ENCODE peak calls at places on chromosomes 16 and 17, in six cellular contexts. D is stomach, G is cardiac fibroblast, E is bronchial epithelial cell, O is OCI-LY7, C is coronary artery. U is an unnamed sample.

GRCh38 chr17:7351665-7352558 is at the start of gene KCTD11:
- DNase-seq in O (peak), D (peak), C (peak), G (peak), E (peak), U (peak)

GRCh38 chr16:27828671-27829070 is 234.8 kb downstream of the GSG1L start:
- DNase-seq in O (no peak), E (no peak), C (no peak), G (no peak), D (no peak), U (no peak)

GRCh38 chr16:52569296-52569695 is 22.4 kb upstream of the TOX3 start:
- DNase-seq in E (no peak), G (no peak), C (no peak), O (no peak), D (peak), U (no peak)

GRCh38 chr17:19800571-19800970 is 52.5 kb upstream of the ALDH3A1 start:
- DNase-seq in G (no peak), O (peak), C (no peak), E (no peak), D (no peak), U (no peak)

GRCh38 chr16:13982446-13982845 is 62.5 kb downstream of the ERCC4 start:
- DNase-seq in E (no peak), G (peak), D (no peak), O (no peak), C (no peak), U (no peak)

GRCh38 chr17:81345211-81346089 is 49.8 kb upstream of the BAHCC1 start:
- DNase-seq in D (peak), E (peak), G (peak), O (peak), C (peak), U (peak)

GRCh38 chr17:41413353-41413752 is 11.0 kb downstream of the KRT37 start:
- DNase-seq in D (no peak), G (no peak), C (no peak), E (no peak), O (no peak), U (no peak)

GRCh38 chr16:31880322-31880979 is 6.8 kb downstream of the ZNF267 start:
- DNase-seq in C (no peak), E (peak), O (no peak), D (no peak), G (peak), U (no peak)

GRCh38 chr17:67992541-67993152 is 3.6 kb downstream of the C17orf58 start:
- DNase-seq in C (no peak), O (peak), E (no peak), G (no peak), D (no peak), U (peak)

GRCh38 chr17:12070561-12070960 is 49.9 kb downstream of the MAP2K4 start:
- DNase-seq in O (no peak), E (peak), C (no peak), D (no peak), G (peak), U (no peak)

GRCh38 chr17:2191785-2192184 is 111.8 kb downstream of the SMG6 start:
- DNase-seq in C (no peak), D (no peak), O (no peak), G (peak), E (no peak), U (no peak)

GRCh38 chr16:58661199-58661830 is 23.3 kb downstream of the SLC38A7 start:
- DNase-seq in O (peak), D (peak), G (peak), E (peak), C (no peak), U (peak)

GRCh38 chr17:49576906-49577650 is 1.4 kb downstream of the NXPH3 start:
- DNase-seq in O (no peak), D (no peak), G (no peak), E (no peak), C (peak), U (no peak)

GRCh38 chr17:82779541-82779940 is 27.7 kb downstream of the TBCD start:
- DNase-seq in C (no peak), G (no peak), O (no peak), E (no peak), D (no peak), U (no peak)

GRCh38 chr17:13311301-13311700 is 290.4 kb downstream of the HS3ST3A1 start:
- DNase-seq in O (no peak), C (no peak), G (peak), D (no peak), E (no peak), U (no peak)

GRCh38 chr17:33671493-33671892 is 378.4 kb upstream of the ASIC2 start:
- DNase-seq in G (no peak), O (no peak), C (no peak), E (no peak), D (no peak), U (no peak)

GRCh38 chr16:8924214-8924613 is 39.5 kb downstream of the USP7 start:
- DNase-seq in C (no peak), E (no peak), O (no peak), G (no peak), D (peak), U (peak)

GRCh38 chr16:30112197-30113030 is 923 bp downstream of the GDPD3 start:
- DNase-seq in G (peak), C (no peak), E (no peak), O (peak), D (peak), U (peak)

DNA sequence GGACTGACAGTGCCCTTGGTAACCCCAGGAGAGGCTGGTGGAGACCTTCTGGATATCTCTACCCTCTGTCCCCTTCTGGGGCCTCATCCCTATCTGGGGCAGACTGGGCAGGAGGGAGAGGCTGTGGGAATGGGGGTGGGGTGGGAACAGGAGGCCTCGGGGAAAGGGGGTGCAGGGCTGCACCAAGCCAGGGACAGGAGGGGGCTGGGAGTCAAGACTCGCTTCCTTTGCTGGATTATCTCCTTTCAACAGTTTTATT is 24.8 kb downstream of the G6PC3 start:
- DNase-seq in D (no peak), G (no peak), E (no peak), O (no peak), C (no peak), U (no peak)
- H3K4me3 ChIP-seq in D (no peak), G (no peak), E (no peak), O (no peak), C (peak), U (no peak)

DNA sequence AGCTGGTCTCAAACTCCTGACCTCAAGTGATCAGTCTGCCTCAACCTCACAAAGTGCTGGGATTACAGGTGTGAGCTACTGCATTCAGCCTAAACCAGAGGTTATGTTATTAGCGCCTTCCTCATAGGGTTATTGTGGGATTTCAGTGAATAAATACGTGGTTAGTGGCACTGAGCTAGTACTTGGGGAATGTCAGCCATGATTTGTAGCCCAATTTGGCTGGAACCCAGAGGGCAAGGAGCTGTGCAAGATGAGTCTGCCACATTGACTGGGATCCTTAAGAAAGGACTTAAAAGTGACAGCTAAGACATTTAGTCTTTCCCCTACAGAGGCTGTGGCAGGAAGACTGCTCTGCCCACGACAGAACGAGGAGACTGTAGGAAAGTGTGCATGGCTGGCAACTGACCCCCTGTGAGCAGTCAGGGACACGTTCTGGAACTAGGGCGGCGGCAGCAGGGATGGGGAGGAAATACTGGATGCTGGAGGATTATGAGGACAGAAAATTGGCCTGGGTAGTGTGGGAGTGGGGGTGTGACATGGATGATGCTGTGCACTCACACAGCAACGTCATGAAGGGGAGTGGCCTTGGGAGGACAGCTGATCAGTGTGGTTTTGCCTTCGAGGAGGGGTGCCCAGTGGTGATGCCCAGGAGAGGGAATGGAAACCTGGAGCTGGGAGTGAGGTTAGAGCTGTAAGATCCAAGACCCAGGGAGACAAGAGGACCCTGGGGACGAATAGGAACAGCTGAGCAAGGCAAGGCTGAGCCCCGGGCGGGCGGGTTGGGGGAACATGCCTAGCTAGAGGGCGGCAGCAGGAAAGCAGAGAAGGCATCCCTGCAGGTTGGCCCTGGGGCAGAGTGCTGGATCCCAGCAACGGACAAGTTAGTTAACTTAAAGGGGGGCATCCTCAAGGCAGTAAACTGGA is 14.5 kb downstream of the ATP5PD start:
- DNase-seq in O (no peak), D (peak), E (peak), C (peak), G (peak), U (peak)
- H3K4me3 ChIP-seq in O (no peak), D (peak), E (no peak), C (peak), G (peak), U (no peak)

GRCh38 chr16:70739389-70739788 is 53.5 kb upstream of the MTSS2 start:
- DNase-seq in C (no peak), D (no peak), E (no peak), O (no peak), G (no peak), U (no peak)
- H3K4me3 ChIP-seq in C (no peak), D (no peak), E (no peak), O (no peak), G (no peak), U (no peak)

DNA sequence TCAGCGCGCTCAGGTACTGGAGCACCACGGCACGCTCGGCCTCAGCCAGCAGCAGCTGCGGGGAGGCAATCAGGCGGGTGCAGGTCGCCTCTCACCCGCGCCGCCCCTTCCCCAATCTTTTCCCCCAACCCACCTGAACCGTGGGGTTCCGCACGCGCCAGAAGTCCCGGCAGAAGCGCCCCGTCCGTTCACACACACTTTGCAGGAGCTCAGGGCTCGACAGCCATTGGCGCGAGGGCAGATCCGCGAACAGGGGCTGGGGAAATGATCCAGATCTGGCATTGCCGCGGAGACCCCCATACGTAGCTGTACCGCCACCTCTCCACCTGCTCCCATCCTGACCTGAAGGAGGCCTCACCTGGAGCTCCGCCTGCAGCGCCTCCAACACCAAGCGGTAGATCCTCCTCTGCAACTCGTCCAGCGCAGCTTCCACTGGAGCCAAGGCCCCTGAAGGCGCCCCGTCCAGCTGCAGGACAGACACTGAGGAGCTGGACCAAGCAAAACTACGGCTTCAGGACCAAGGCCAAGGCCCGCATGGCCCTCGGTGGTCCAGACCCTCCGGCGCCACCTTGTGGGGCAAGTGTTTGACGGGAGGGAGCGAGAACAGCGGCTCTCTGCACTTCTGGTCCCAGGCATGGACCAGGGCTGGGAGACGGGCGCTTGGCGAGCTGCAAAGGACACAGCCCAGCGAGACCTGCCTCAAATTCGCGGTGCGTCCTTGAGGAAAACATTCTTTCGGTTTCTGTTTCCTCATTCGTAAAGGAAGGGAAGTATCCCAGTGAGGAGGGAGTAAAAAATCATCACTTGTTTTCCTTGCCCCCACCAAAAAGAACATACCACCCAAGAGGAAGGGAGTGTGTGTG is 1.5 kb upstream of the MATCAP1 start:
- DNase-seq in O (peak), G (peak), D (peak), C (peak), E (peak), U (peak)
- H3K4me3 ChIP-seq in O (no peak), G (peak), D (peak), C (peak), E (no peak), U (peak)

GRCh38 chr16:46882940-46883307 is 1.2 kb upstream of the GPT2 start:
- DNase-seq in G (no peak), E (no peak), O (no peak), C (no peak), D (no peak), U (no peak)
- H3K4me3 ChIP-seq in G (no peak), E (no peak), O (peak), C (no peak), D (peak), U (no peak)

DNA sequence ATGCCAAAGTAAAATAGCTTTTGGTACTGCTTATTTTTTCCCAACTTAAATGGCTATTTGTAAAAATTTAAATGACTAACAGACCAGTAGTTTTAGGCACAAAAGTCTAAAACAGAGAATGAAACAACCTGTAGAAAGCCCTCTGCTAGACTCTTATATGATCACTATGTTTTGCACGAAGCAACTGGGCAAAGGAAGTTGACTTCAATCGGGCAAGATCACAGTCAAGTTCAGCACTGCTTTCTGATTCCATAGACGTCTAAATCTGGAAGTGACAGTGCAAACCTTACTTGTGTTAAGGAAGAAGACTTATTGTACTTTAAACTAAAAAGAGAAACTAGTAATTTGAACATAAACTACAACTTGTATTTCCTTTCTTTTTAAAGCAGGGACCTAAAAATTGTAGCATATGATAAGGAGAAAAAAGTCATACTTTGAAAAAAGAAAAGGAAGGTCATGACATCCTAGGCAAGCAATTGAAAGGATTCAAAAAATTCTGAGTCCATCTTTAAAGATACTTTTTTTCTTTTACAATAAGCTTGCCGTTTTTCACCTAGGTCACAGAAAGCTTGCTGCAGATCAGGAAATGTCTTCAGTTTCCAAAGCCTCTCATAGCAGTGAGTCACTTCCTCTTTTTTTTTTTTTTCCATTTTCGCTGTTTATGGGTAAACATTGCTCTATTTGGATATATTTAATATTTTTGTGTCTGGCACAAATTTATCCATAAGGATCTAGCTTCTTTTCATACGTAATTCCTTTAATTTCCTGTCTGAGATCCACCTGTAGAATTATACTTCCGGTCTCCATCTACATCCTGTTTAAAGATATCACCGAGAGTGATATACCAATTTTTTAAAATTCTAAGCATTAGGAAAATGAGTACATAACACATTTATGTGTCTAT is 134.8 kb downstream of the SKAP1 start:
- DNase-seq in C (no peak), D (no peak), G (peak), O (peak), E (peak), U (no peak)
- H3K4me3 ChIP-seq in C (no peak), D (no peak), G (no peak), O (peak), E (no peak), U (no peak)

DNA sequence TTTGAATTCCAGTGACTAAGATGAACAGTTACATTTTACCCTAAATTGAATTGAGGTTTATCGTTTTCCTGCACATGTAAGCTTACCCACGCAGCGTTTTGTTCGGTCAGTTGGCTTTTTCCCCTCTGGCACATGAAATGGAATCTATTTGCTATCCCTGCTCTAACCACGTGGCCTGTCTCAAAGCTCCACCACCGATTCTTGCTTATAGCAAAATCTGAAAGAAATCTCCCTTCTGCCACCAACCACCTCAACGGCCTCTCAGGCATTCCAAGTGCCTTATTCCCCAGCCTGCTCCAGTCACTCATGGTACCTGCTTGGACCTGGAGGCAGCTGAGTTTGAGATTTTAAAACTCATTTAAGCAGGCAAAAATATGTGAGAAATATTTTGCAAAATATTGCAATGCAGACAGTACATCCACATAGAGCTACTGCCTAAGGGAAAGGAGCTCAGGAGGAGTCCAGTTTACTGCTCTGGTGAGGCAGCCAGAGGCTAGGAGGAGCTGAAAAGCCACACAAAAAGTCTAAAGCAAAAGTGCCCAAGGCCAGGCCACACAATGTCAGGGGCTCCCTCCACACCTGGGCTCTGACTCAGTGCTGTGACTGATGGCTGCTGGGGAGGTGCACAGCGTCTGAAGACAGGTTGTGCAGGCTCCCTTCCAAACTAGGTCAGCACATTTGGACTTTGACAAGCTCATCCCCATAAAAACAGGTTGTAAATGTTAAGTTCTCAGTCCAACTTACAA is 26.4 kb downstream of the ARHGAP17 start:
- DNase-seq in E (peak), G (peak), O (peak), C (peak), D (peak), U (peak)
- H3K4me3 ChIP-seq in E (no peak), G (peak), O (no peak), C (peak), D (no peak), U (no peak)

DNA sequence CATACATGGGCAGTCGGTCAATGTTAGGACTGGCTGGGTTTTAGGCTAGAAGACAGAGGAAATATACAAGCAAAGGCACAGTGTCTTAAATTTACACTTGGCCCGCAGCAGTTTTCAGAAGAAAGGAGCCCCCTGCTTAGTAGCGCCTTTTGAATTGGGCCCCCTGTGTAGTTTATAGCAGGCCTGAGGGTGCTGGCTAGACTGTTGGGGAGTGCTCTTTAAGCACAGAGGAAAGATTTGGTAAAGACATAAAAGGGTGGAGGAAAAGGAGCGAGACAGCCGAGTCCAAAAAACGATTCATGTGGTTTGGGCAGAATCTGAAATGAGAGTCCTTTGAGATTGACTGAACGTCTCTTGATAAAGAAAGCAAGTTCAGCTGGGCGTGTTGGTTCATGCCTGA is 10.6 kb downstream of the RMI2 start:
- DNase-seq in G (no peak), O (no peak), E (no peak), C (no peak), D (no peak), U (no peak)
- H3K4me3 ChIP-seq in G (no peak), O (peak), E (no peak), C (no peak), D (no peak), U (no peak)

GRCh38 chr17:6069611-6070279 is 434 bp upstream of the WSCD1 start:
- DNase-seq in O (no peak), C (no peak), D (no peak), G (no peak), E (no peak), U (peak)
- H3K4me3 ChIP-seq in O (no peak), C (peak), D (peak), G (no peak), E (no peak), U (no peak)

DNA sequence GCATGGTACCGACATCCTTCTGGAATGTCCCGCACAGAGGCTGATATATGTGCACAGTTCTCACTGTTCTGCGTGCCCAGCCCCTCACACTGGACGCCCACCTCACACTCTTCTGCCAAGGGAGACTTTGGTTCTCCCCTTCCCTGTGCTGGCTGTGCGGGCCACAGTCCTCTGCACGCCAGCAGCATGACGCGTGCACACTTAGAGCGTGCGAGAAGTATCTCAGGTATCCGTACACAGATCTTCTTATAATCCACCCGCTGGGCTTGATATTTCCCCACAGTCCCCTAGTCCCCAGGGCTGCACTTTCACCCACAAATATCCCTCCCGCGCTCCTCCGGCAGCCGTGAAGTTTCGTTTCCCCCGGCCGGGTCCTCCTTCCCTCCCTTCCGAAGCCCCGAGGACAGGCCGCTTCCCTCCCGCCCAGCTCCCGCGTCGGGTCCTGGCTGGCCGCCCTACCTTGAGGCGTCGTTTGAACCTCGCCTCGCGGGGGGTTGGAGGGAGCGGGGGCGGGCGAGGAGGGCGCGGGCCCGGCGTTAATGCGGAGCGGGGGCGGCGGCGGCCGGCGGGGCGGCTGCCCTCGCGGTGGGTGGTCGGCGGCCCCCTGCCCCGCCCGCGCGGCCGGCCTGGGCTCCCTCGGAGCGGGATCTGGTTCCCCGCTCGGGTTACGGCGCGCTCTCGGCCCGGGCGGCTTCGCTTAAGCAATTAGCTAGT is 5.0 kb upstream of the FOXF1 start:
- DNase-seq in G (no peak), D (no peak), O (no peak), E (no peak), C (no peak), U (no peak)
- H3K4me3 ChIP-seq in G (no peak), D (peak), O (no peak), E (no peak), C (peak), U (peak)

U was measured in colonic mucosa.